ENCODE peak calls at places on chromosomes 16 and 17, in four cellular contexts. Q, D, L and C are unnamed samples.

GRCh38 chr16:74871608-74872007 is 97.0 kb upstream of the FA2H start:
- DNase-seq in L (no peak), D (no peak), Q (no peak), C (no peak)

GRCh38 chr16:66026211-66026610 is 340.3 kb upstream of the CDH5 start:
- DNase-seq in Q (peak; percentile 31), D (no peak), L (no peak), C (no peak)

GRCh38 chr17:49191407-49191916 is 18.9 kb downstream of the GNGT2 start:
- DNase-seq in L (no peak), Q (peak; percentile 74), D (no peak), C (no peak)

GRCh38 chr17:50312311-50312710 is 33.6 kb upstream of the XYLT2 start:
- DNase-seq in Q (no peak), D (no peak), L (no peak), C (no peak)

GRCh38 chr17:77235370-77236080 is 94.8 kb downstream of the SEC14L1 start:
- DNase-seq in L (no peak), D (no peak), Q (peak; percentile 86), C (peak; percentile 98)

GRCh38 chr16:50697881-50698767 is 4.7 kb downstream of the NOD2 start:
- DNase-seq in D (no peak), L (peak; percentile 69), Q (peak; percentile 44), C (peak; percentile 61)

GRCh38 chr16:50448522-50448921 is 79.7 kb upstream of the BRD7 start:
- DNase-seq in D (no peak), Q (no peak), L (peak; percentile 50), C (no peak)

GRCh38 chr16:1775006-1775845 is 2.3 kb upstream of the MRPS34 start:
- DNase-seq in Q (no peak), D (no peak), L (no peak), C (no peak)

GRCh38 chr16:9402293-9402865 is 310.9 kb downstream of the HAPSTR1 start:
- DNase-seq in Q (no peak), L (no peak), D (no peak), C (no peak)

GRCh38 chr17:82976982-82977488 is 102.4 kb upstream of the METRNL start:
- DNase-seq in Q (no peak), D (no peak), L (no peak), C (no peak)

GRCh38 chr16:47043970-47044684 is 70.7 kb upstream of the DNAJA2 start:
- DNase-seq in L (no peak), D (no peak), Q (no peak), C (no peak)

GRCh38 chr17:3615160-3615870 is 6.1 kb upstream of the TRPV1 start:
- DNase-seq in L (no peak), D (no peak), Q (no peak), C (no peak)

GRCh38 chr17:58247511-58248363 is 9.4 kb downstream of the LPO start:
- DNase-seq in D (no peak), Q (no peak), L (no peak), C (no peak)

GRCh38 chr17:58245428-58246103 is 7.2 kb downstream of the LPO start:
- DNase-seq in D (no peak), Q (peak; percentile 62), L (no peak), C (no peak)

GRCh38 chr17:58246104-58246740 is 7.8 kb downstream of the LPO start:
- DNase-seq in D (no peak), L (no peak), Q (no peak), C (no peak)

GRCh38 chr17:58242171-58242784 is 3.9 kb downstream of the LPO start:
- DNase-seq in Q (no peak), L (no peak), D (no peak), C (no peak)

DNA sequence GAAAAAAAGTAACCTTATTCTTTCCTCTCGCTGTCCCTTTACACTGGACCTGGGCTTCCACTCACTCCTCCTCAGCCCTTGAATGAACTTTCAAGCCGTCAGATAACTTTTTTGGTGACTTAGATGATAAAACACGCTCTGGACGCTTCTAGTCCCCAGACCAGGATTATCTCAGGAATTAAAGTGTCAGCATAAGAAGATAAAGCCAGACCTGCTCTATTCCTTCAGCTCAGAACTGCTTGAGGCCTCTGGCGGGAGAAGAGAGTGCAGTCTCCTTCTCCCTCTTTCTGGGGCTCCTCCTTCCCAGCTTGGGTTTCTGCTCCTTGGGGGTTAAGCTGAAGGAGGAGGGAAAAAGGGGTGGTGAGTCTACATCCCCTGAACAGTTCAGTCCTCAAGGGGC is 6.6 kb downstream of the LPO start:
- DNase-seq in D (no peak), Q (no peak), L (no peak), C (no peak)
- H3K27ac ChIP-seq in D (no peak overlapping the region), Q (no peak overlapping the region), L (no peak overlapping the region), C (no peak overlapping the region)

GRCh38 chr17:79777166-79777843 is 643 bp upstream of the CBX2 start:
- DNase-seq in Q (peak; percentile 64), L (no peak), D (no peak), C (peak; percentile 43)
- H3K27ac ChIP-seq in Q (no peak overlapping the region), L (peak overlapping the region; percentile 16), D (no peak overlapping the region), C (no peak overlapping the region)

GRCh38 chr17:1000597-1001490 is 3.9 kb downstream of the TIMM22 start:
- DNase-seq in L (peak; percentile 78), D (no peak), Q (peak; percentile 51), C (peak; percentile 88)
- H3K27ac ChIP-seq in L (peak overlapping the region; percentile 79), D (peak overlapping the region; percentile 80), Q (peak overlapping the region; percentile 70), C (peak overlapping the region; percentile 71)

DNA sequence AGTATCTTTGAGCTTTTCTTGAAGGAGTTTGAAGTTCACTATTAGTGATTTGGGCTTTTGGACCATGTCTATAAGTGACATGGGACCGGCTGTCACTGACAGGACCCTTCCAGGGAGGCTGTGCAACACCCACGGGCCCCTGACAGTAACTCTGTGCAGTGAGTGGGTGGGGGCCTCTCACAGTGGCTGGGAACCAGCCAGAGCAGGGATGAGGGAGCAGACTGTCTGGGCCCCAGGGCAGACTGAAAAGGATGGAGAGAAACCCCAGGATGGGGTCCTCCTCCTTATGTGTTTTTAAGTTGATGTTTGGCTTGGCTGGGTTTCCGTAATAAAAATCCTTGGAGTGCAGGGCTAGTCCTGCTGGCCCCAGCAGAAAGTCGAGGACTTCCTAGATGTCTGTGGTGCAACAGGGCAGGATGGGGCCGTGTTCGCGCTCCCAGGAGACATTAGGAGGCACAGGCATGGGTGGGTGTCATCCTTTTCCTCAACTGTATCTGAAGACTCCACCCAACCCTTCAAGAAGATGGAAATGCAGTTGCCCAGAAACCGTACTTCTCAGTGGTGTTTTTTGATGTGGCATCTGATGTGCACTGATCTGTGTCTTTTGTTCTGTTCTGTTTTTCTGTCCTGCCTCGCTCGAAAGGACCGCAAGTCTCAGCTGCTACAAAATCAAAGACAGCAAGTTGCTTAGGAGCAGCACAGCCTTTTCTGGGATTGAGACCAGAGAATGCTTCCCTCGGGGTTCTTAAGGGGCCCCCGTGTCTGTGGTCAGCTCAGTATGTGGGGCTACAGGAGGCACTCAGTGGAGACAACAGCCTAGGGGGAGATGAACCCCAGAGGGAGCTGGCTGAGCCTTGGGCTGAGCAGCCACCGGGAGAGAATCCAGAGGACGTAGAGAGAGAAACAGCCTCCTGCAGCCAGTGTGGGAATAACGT is 24.2 kb downstream of the PLD6 start:
- DNase-seq in D (no peak), L (no peak), Q (no peak), C (no peak)
- H3K27ac ChIP-seq in D (peak overlapping the region; percentile 58), L (peak overlapping the region; percentile 49), Q (no peak overlapping the region), C (no peak overlapping the region)